ENCODE peak calls at places on chromosomes 16 and 17, in seven cellular contexts. E is K562, N is WTC11, T is HCT116, F is GM12878, K is H1, P is HepG2. J is an unnamed sample.
A peak's percentile ranks its signal among the peaks of the same experiment; 100 is the strongest.

GRCh38 chr17:72421128-72422092 is 300.6 kb downstream of the SOX9 start:
- DNase-seq in N (no peak), E (no peak), F (peak; percentile 94), T (peak; percentile 99), P (peak; percentile 99), K (no peak), J (no peak)

GRCh38 chr17:1755252-1755992 is 6.4 kb upstream of the SERPINF1 start:
- DNase-seq in E (no peak), P (no peak), K (no peak), F (no peak), T (no peak), N (no peak), J (no peak)

GRCh38 chr17:37708616-37709212 is 36.1 kb downstream of the HNF1B start:
- DNase-seq in T (no peak), E (no peak), P (peak; percentile 97), N (no peak), F (no peak), K (no peak), J (no peak)

GRCh38 chr16:27722892-27723450 is 173.0 kb downstream of the KATNIP start:
- DNase-seq in N (no peak), F (no peak), K (no peak), T (no peak), E (no peak), P (no peak), J (no peak)

GRCh38 chr16:67782567-67783352 is 23.6 kb downstream of the RANBP10 start:
- DNase-seq in N (no peak), K (no peak), F (no peak), P (no peak), E (no peak), T (no peak), J (peak; percentile 48)

GRCh38 chr17:1042486-1042885 is 45.6 kb downstream of the TIMM22 start:
- DNase-seq in K (no peak), F (no peak), N (no peak), T (no peak), E (no peak), P (no peak), J (no peak)

GRCh38 chr17:8532021-8532420 is 96.3 kb downstream of the NDEL1 start:
- DNase-seq in K (no peak), P (peak; percentile 89), N (no peak), F (no peak), T (no peak), E (peak; percentile 62), J (no peak)

GRCh38 chr17:56751145-56751743 is 82.5 kb downstream of the C17orf67 start:
- DNase-seq in F (no peak), N (no peak), P (no peak), T (no peak), E (no peak), K (no peak), J (no peak)

GRCh38 chr17:5138616-5139453 is 23.0 kb downstream of the USP6 start:
- DNase-seq in P (no peak), K (no peak), E (no peak), N (no peak), T (no peak), F (no peak), J (no peak)

GRCh38 chr16:85162478-85163277 is 50.4 kb upstream of the CIBAR2 start:
- DNase-seq in F (no peak), N (no peak), K (no peak), T (no peak), E (no peak), P (no peak), J (no peak)

GRCh38 chr17:81601525-81602120 is 35.3 kb downstream of the NPLOC4 start:
- DNase-seq in T (peak; percentile 49), F (peak; percentile 20), N (peak; percentile 20), E (peak; percentile 60), K (peak; percentile 50), P (peak; percentile 62), J (peak; percentile 78)

GRCh38 chr17:16915752-16916556 is 56.0 kb downstream of the TNFRSF13B start:
- DNase-seq in P (peak; percentile 32), T (peak; percentile 70), E (peak; percentile 25), K (peak; percentile 82), N (peak; percentile 74), F (peak; percentile 17), J (peak; percentile 73)

GRCh38 chr16:30491229-30491628 is 18.7 kb downstream of the ITGAL start:
- DNase-seq in N (no peak), T (no peak), F (no peak), P (no peak), K (no peak), E (no peak), J (no peak)

GRCh38 chr16:46573008-46573833 is 48.0 kb downstream of the SHCBP1 start:
- DNase-seq in T (no peak), P (peak; percentile 32), K (no peak), E (peak; percentile 16), N (no peak), F (no peak), J (no peak)

GRCh38 chr17:55377885-55378284 is 43.8 kb downstream of the MMD start:
- DNase-seq in F (no peak), T (no peak), N (no peak), E (no peak), K (peak; percentile 1), P (no peak), J (no peak)

GRCh38 chr17:16480995-16481394 is 11.0 kb downstream of the LRRC75A start:
- DNase-seq in N (no peak), E (no peak), K (no peak), F (no peak), T (no peak), P (no peak), J (no peak)

GRCh38 chr17:44933824-44934744 is 13.5 kb downstream of the KIF18B start:
- DNase-seq in P (no peak), E (no peak), T (no peak), K (no peak), N (no peak), F (no peak), J (no peak)

GRCh38 chr17:42929497-42929844 is 28.9 kb downstream of the G6PC1 start:
- DNase-seq in T (no peak), E (no peak), F (no peak), K (no peak), P (no peak), N (no peak), J (no peak)

GRCh38 chr16:74896389-74897370 is 88.2 kb downstream of the WDR59 start:
- DNase-seq in T (peak; percentile 27), K (no peak), F (no peak), E (peak; percentile 24), N (no peak), P (no peak), J (no peak)

GRCh38 chr16:76125871-76126270 is 151.3 kb upstream of the CNTNAP4 start:
- DNase-seq in T (no peak), K (no peak), N (no peak), P (no peak), E (no peak), F (no peak), J (no peak)

GRCh38 chr17:79965806-79966205 is 69.9 kb downstream of the TBC1D16 start:
- DNase-seq in F (no peak), K (no peak), P (no peak), T (no peak), E (no peak), N (no peak), J (no peak)

GRCh38 chr16:875182-876040 is 74.9 kb upstream of the GNG13 start:
- DNase-seq in P (no peak), T (no peak), F (no peak), E (no peak), N (no peak), K (no peak), J (no peak)

DNA sequence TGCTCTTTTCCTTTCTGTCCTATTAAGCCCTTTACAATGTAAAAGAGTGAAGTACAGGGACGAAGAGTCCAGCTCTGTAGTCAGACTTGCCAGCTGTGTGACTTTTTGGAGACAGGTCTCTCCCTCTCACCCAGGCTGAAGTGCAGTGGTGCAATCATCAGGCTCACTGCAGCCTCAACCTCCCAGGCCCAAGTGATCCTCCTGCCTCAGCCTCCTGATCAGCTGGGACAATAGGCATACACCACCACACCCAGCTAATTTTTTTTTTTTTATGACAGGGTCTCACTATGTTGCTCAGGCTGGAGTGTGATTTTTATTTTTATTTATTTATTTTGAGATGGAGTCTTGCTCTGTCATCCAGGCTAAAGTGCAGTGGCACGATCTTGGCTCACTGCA is 7.1 kb upstream of the ITPRIPL2 start:
- DNase-seq in P (no peak), T (no peak), E (no peak), K (no peak), N (no peak), F (no peak), J (no peak)
- TF ChIP-seq SP1 in P (no peak), T (no peak), E (no peak), K (no peak), N (no peak), F (no peak), J (no peak)

DNA sequence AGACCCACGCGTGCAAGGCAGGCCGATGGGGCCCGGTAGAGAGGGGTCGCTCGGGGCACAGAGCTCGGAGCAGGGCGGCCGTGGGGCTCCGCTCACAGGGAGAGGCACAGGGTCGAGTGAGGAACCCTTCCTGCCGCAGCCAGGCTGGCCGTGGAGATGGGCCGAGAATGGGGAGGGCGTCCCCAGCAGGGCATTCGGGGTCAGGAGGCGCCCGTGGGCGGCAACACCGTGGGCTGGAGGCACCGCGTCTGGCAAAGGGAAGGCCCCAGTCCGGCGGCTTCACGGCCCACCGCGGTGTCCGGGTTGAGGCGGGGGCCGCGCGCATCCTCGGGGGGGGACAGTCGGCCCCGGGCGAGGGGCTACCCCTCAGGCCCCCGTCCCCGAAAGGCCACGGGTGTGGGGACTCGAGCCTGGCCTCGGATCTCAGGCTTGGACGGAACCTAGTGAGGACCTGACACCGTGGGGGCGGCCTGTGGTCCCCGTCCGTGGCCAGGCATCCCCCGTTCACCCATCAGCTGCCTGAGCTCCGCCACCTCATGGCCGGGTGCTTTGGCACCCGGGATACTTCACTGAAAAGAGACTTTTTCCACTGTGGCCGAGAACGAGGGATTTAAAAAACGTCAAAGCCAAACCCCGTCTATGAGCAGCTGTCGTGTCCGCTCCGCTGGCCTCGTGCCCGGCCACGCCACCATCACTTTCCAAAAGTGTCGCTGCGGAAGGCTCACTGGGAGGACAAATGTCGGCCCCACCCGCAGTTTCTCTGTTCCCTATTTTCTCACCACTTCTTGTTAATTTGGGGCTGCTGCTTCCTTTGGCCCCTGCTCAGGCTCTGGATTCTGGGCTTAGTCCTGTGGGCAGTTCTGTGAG is 73.6 kb downstream of the METRNL start:
- DNase-seq in K (no peak), P (no peak), N (no peak), E (no peak), T (no peak), F (no peak), J (no peak)
- TF ChIP-seq SP1 in K (no peak), P (no peak), N (no peak), E (no peak), T (no peak), F (no peak), J (no peak)

GRCh38 chr17:78184311-78184710 is 2.5 kb downstream of the TK1 start:
- DNase-seq in F (no peak), P (no peak), T (no peak), K (no peak), E (no peak), N (no peak), J (no peak)
- TF ChIP-seq SP1 in F (no peak), P (no peak), T (no peak), K (no peak), E (no peak), N (no peak), J (no peak)

DNA sequence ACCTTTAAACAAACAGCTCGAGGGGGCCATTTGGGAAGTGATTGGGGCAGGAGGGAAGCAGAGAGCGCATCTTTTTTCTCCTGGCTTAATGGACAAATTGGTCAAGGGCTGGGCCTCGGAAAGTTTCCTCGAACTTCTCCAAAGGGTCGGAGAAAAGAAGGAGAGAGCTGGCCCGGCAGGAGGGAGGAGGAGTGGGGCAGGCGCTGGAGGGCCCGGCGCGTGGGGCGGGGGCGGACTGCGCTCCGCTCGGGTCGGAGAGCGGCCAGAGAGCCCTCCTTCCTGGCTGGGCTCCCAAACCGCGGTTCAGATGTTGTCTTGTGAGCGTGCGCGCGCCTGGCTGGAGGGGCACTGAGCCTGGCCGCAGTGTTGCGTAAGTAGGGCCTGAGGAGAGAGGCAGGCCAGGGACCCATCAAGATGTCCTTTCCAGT is 1.2 kb downstream of the MMP2 start:
- DNase-seq in K (peak; percentile 63), T (no peak), F (no peak), E (no peak), P (no peak), N (peak; percentile 44), J (no peak)
- TF ChIP-seq SP1 in K (no peak), T (no peak), F (no peak), E (no peak), P (no peak), N (no peak), J (no peak)

J was measured in HEK293T.